ENCODE peak calls at places on chromosomes 1 and 21, in six cellular contexts. One of them, this sample, is unnamed.

GRCh38 chr1:74964508-74964907 is 169.7 kb upstream of the LHX8 start:
- DNase-seq in NCI-H1092: peak; percentile 86
- DNase-seq in fibroblast of pulmonary artery: peak; percentile 2
- DNase-seq in stimulated activated CD8-positive, alpha-beta memory T cell treated with anti-CD3 and anti-CD28 coated beads, Interleukin-7, amount 100 ng/mL, for 1 hour: no peak
- DNase-seq in stimulated activated CD4-positive, alpha-beta T cell treated with anti-CD3 and anti-CD28 coated beads, Interleukin-4, amount 100 ng/mL, for 24 hours: no peak
- DNase-seq in CD4-positive, alpha-beta T cell: no peak
- DNase-seq in this sample: peak; percentile 90

GRCh38 chr1:31170486-31170735 is 69.3 kb downstream of the NKAIN1 start:
- DNase-seq in stimulated activated CD4-positive, alpha-beta T cell treated with anti-CD3 and anti-CD28 coated beads, Interleukin-4, amount 100 ng/mL, for 24 hours: no peak
- DNase-seq in NCI-H1092: no peak
- DNase-seq in stimulated activated CD8-positive, alpha-beta memory T cell treated with anti-CD3 and anti-CD28 coated beads, Interleukin-7, amount 100 ng/mL, for 1 hour: no peak
- DNase-seq in CD4-positive, alpha-beta T cell: no peak
- DNase-seq in fibroblast of pulmonary artery: no peak
- DNase-seq in this sample: no peak

GRCh38 chr21:34554227-34554626 is 42.2 kb upstream of the KCNE1 start:
- DNase-seq in fibroblast of pulmonary artery: no peak
- DNase-seq in NCI-H1092: no peak
- DNase-seq in stimulated activated CD8-positive, alpha-beta memory T cell treated with anti-CD3 and anti-CD28 coated beads, Interleukin-7, amount 100 ng/mL, for 1 hour: no peak
- DNase-seq in CD4-positive, alpha-beta T cell: no peak
- DNase-seq in stimulated activated CD4-positive, alpha-beta T cell treated with anti-CD3 and anti-CD28 coated beads, Interleukin-4, amount 100 ng/mL, for 24 hours: no peak
- DNase-seq in this sample: no peak

GRCh38 chr1:20187103-20187812 is 940 bp upstream of the PLA2G2C start:
- DNase-seq in stimulated activated CD4-positive, alpha-beta T cell treated with anti-CD3 and anti-CD28 coated beads, Interleukin-4, amount 100 ng/mL, for 24 hours: peak; percentile 47
- DNase-seq in stimulated activated CD8-positive, alpha-beta memory T cell treated with anti-CD3 and anti-CD28 coated beads, Interleukin-7, amount 100 ng/mL, for 1 hour: no peak
- DNase-seq in CD4-positive, alpha-beta T cell: peak; percentile 15
- DNase-seq in fibroblast of pulmonary artery: no peak
- DNase-seq in NCI-H1092: no peak
- DNase-seq in this sample: peak; percentile 92

GRCh38 chr1:27436204-27437159 is 44.1 kb downstream of the GPR3 start:
- DNase-seq in stimulated activated CD8-positive, alpha-beta memory T cell treated with anti-CD3 and anti-CD28 coated beads, Interleukin-7, amount 100 ng/mL, for 1 hour: no peak
- DNase-seq in fibroblast of pulmonary artery: peak; percentile 58
- DNase-seq in NCI-H1092: no peak
- DNase-seq in CD4-positive, alpha-beta T cell: no peak
- DNase-seq in stimulated activated CD4-positive, alpha-beta T cell treated with anti-CD3 and anti-CD28 coated beads, Interleukin-4, amount 100 ng/mL, for 24 hours: no peak
- DNase-seq in this sample: no peak

GRCh38 chr21:35565204-35565611 is 495.1 kb downstream of the SETD4 start:
- DNase-seq in fibroblast of pulmonary artery: peak; percentile 87
- DNase-seq in CD4-positive, alpha-beta T cell: no peak
- DNase-seq in stimulated activated CD8-positive, alpha-beta memory T cell treated with anti-CD3 and anti-CD28 coated beads, Interleukin-7, amount 100 ng/mL, for 1 hour: no peak
- DNase-seq in NCI-H1092: no peak
- DNase-seq in stimulated activated CD4-positive, alpha-beta T cell treated with anti-CD3 and anti-CD28 coated beads, Interleukin-4, amount 100 ng/mL, for 24 hours: no peak
- DNase-seq in this sample: no peak

GRCh38 chr1:30710407-30710806 is 13.0 kb downstream of the MATN1 start:
- DNase-seq in CD4-positive, alpha-beta T cell: no peak
- DNase-seq in fibroblast of pulmonary artery: no peak
- DNase-seq in stimulated activated CD8-positive, alpha-beta memory T cell treated with anti-CD3 and anti-CD28 coated beads, Interleukin-7, amount 100 ng/mL, for 1 hour: no peak
- DNase-seq in NCI-H1092: no peak
- DNase-seq in stimulated activated CD4-positive, alpha-beta T cell treated with anti-CD3 and anti-CD28 coated beads, Interleukin-4, amount 100 ng/mL, for 24 hours: no peak
- DNase-seq in this sample: no peak

GRCh38 chr1:208207388-208208131 is 36.6 kb downstream of the PLXNA2 start:
- DNase-seq in fibroblast of pulmonary artery: peak; percentile 99
- DNase-seq in CD4-positive, alpha-beta T cell: no peak
- DNase-seq in stimulated activated CD8-positive, alpha-beta memory T cell treated with anti-CD3 and anti-CD28 coated beads, Interleukin-7, amount 100 ng/mL, for 1 hour: no peak
- DNase-seq in NCI-H1092: no peak
- DNase-seq in stimulated activated CD4-positive, alpha-beta T cell treated with anti-CD3 and anti-CD28 coated beads, Interleukin-4, amount 100 ng/mL, for 24 hours: no peak
- DNase-seq in this sample: peak; percentile 83

GRCh38 chr1:218380125-218380977 is 35.2 kb downstream of the TGFB2 start:
- DNase-seq in CD4-positive, alpha-beta T cell: no peak
- DNase-seq in fibroblast of pulmonary artery: peak; percentile 74
- DNase-seq in stimulated activated CD8-positive, alpha-beta memory T cell treated with anti-CD3 and anti-CD28 coated beads, Interleukin-7, amount 100 ng/mL, for 1 hour: no peak
- DNase-seq in stimulated activated CD4-positive, alpha-beta T cell treated with anti-CD3 and anti-CD28 coated beads, Interleukin-4, amount 100 ng/mL, for 24 hours: no peak
- DNase-seq in NCI-H1092: no peak
- DNase-seq in this sample: peak; percentile 77

GRCh38 chr1:114956570-114956969 is 73.1 kb upstream of the TSHB start:
- DNase-seq in NCI-H1092: no peak
- DNase-seq in CD4-positive, alpha-beta T cell: no peak
- DNase-seq in stimulated activated CD8-positive, alpha-beta memory T cell treated with anti-CD3 and anti-CD28 coated beads, Interleukin-7, amount 100 ng/mL, for 1 hour: no peak
- DNase-seq in stimulated activated CD4-positive, alpha-beta T cell treated with anti-CD3 and anti-CD28 coated beads, Interleukin-4, amount 100 ng/mL, for 24 hours: no peak
- DNase-seq in fibroblast of pulmonary artery: peak; percentile 26
- DNase-seq in this sample: no peak

GRCh38 chr1:79822053-79822452 is 815.5 kb upstream of the ADGRL4 start:
- DNase-seq in NCI-H1092: no peak
- DNase-seq in fibroblast of pulmonary artery: no peak
- DNase-seq in stimulated activated CD8-positive, alpha-beta memory T cell treated with anti-CD3 and anti-CD28 coated beads, Interleukin-7, amount 100 ng/mL, for 1 hour: no peak
- DNase-seq in CD4-positive, alpha-beta T cell: no peak
- DNase-seq in stimulated activated CD4-positive, alpha-beta T cell treated with anti-CD3 and anti-CD28 coated beads, Interleukin-4, amount 100 ng/mL, for 24 hours: no peak
- DNase-seq in this sample: no peak

GRCh38 chr1:92411511-92411910 is 75.2 kb downstream of the GFI1 start:
- DNase-seq in fibroblast of pulmonary artery: peak; percentile 42
- DNase-seq in NCI-H1092: no peak
- DNase-seq in CD4-positive, alpha-beta T cell: no peak
- DNase-seq in stimulated activated CD8-positive, alpha-beta memory T cell treated with anti-CD3 and anti-CD28 coated beads, Interleukin-7, amount 100 ng/mL, for 1 hour: no peak
- DNase-seq in stimulated activated CD4-positive, alpha-beta T cell treated with anti-CD3 and anti-CD28 coated beads, Interleukin-4, amount 100 ng/mL, for 24 hours: peak; percentile 5
- DNase-seq in this sample: no peak

GRCh38 chr1:81158592-81158991 is 642.1 kb upstream of the ADGRL2 start:
- DNase-seq in NCI-H1092: no peak
- DNase-seq in CD4-positive, alpha-beta T cell: no peak
- DNase-seq in stimulated activated CD4-positive, alpha-beta T cell treated with anti-CD3 and anti-CD28 coated beads, Interleukin-4, amount 100 ng/mL, for 24 hours: no peak
- DNase-seq in stimulated activated CD8-positive, alpha-beta memory T cell treated with anti-CD3 and anti-CD28 coated beads, Interleukin-7, amount 100 ng/mL, for 1 hour: no peak
- DNase-seq in fibroblast of pulmonary artery: peak; percentile 72
- DNase-seq in this sample: no peak

GRCh38 chr1:236978740-236979139 is 25.5 kb downstream of the MT1HL1 start:
- DNase-seq in stimulated activated CD8-positive, alpha-beta memory T cell treated with anti-CD3 and anti-CD28 coated beads, Interleukin-7, amount 100 ng/mL, for 1 hour: no peak
- DNase-seq in stimulated activated CD4-positive, alpha-beta T cell treated with anti-CD3 and anti-CD28 coated beads, Interleukin-4, amount 100 ng/mL, for 24 hours: no peak
- DNase-seq in NCI-H1092: no peak
- DNase-seq in CD4-positive, alpha-beta T cell: no peak
- DNase-seq in fibroblast of pulmonary artery: no peak
- DNase-seq in this sample: no peak

GRCh38 chr1:151715726-151716404 is 738 bp downstream of the CELF3 start:
- DNase-seq in fibroblast of pulmonary artery: no peak
- DNase-seq in stimulated activated CD8-positive, alpha-beta memory T cell treated with anti-CD3 and anti-CD28 coated beads, Interleukin-7, amount 100 ng/mL, for 1 hour: no peak
- DNase-seq in NCI-H1092: peak; percentile 74
- DNase-seq in stimulated activated CD4-positive, alpha-beta T cell treated with anti-CD3 and anti-CD28 coated beads, Interleukin-4, amount 100 ng/mL, for 24 hours: no peak
- DNase-seq in CD4-positive, alpha-beta T cell: no peak
- DNase-seq in this sample: no peak

GRCh38 chr1:13816016-13816760 is 116.2 kb downstream of the PRDM2 start:
- DNase-seq in fibroblast of pulmonary artery: no peak
- DNase-seq in stimulated activated CD4-positive, alpha-beta T cell treated with anti-CD3 and anti-CD28 coated beads, Interleukin-4, amount 100 ng/mL, for 24 hours: no peak
- DNase-seq in CD4-positive, alpha-beta T cell: no peak
- DNase-seq in NCI-H1092: no peak
- DNase-seq in stimulated activated CD8-positive, alpha-beta memory T cell treated with anti-CD3 and anti-CD28 coated beads, Interleukin-7, amount 100 ng/mL, for 1 hour: no peak
- DNase-seq in this sample: no peak

GRCh38 chr1:65309317-65310077 is at the start of gene DNAJC6:
- DNase-seq in NCI-H1092: peak; percentile 48
- DNase-seq in stimulated activated CD4-positive, alpha-beta T cell treated with anti-CD3 and anti-CD28 coated beads, Interleukin-4, amount 100 ng/mL, for 24 hours: peak; percentile 38
- DNase-seq in CD4-positive, alpha-beta T cell: peak; percentile 33
- DNase-seq in fibroblast of pulmonary artery: peak; percentile 70
- DNase-seq in stimulated activated CD8-positive, alpha-beta memory T cell treated with anti-CD3 and anti-CD28 coated beads, Interleukin-7, amount 100 ng/mL, for 1 hour: peak; percentile 6
- DNase-seq in this sample: peak; percentile 81

GRCh38 chr1:41517039-41517438 is 32.6 kb upstream of the EDN2 start:
- DNase-seq in stimulated activated CD8-positive, alpha-beta memory T cell treated with anti-CD3 and anti-CD28 coated beads, Interleukin-7, amount 100 ng/mL, for 1 hour: no peak
- DNase-seq in stimulated activated CD4-positive, alpha-beta T cell treated with anti-CD3 and anti-CD28 coated beads, Interleukin-4, amount 100 ng/mL, for 24 hours: no peak
- DNase-seq in CD4-positive, alpha-beta T cell: no peak
- DNase-seq in fibroblast of pulmonary artery: no peak
- DNase-seq in NCI-H1092: no peak
- DNase-seq in this sample: no peak

GRCh38 chr1:20728371-20729154 is 3.9 kb downstream of the SH2D5 start:
- DNase-seq in CD4-positive, alpha-beta T cell: no peak
- DNase-seq in fibroblast of pulmonary artery: no peak
- DNase-seq in stimulated activated CD4-positive, alpha-beta T cell treated with anti-CD3 and anti-CD28 coated beads, Interleukin-4, amount 100 ng/mL, for 24 hours: no peak
- DNase-seq in NCI-H1092: no peak
- DNase-seq in stimulated activated CD8-positive, alpha-beta memory T cell treated with anti-CD3 and anti-CD28 coated beads, Interleukin-7, amount 100 ng/mL, for 1 hour: no peak
- DNase-seq in this sample: no peak

GRCh38 chr1:115814685-115815398 is 26.1 kb downstream of the NHLH2 start:
- DNase-seq in CD4-positive, alpha-beta T cell: no peak
- DNase-seq in stimulated activated CD4-positive, alpha-beta T cell treated with anti-CD3 and anti-CD28 coated beads, Interleukin-4, amount 100 ng/mL, for 24 hours: no peak
- DNase-seq in NCI-H1092: no peak
- DNase-seq in fibroblast of pulmonary artery: no peak
- DNase-seq in stimulated activated CD8-positive, alpha-beta memory T cell treated with anti-CD3 and anti-CD28 coated beads, Interleukin-7, amount 100 ng/mL, for 1 hour: no peak
- DNase-seq in this sample: no peak

GRCh38 chr1:94992161-94992560 is 65.3 kb upstream of the CNN3 start:
- DNase-seq in stimulated activated CD8-positive, alpha-beta memory T cell treated with anti-CD3 and anti-CD28 coated beads, Interleukin-7, amount 100 ng/mL, for 1 hour: no peak
- DNase-seq in stimulated activated CD4-positive, alpha-beta T cell treated with anti-CD3 and anti-CD28 coated beads, Interleukin-4, amount 100 ng/mL, for 24 hours: no peak
- DNase-seq in NCI-H1092: no peak
- DNase-seq in fibroblast of pulmonary artery: no peak
- DNase-seq in CD4-positive, alpha-beta T cell: no peak
- DNase-seq in this sample: no peak

GRCh38 chr21:46084709-46085108 is 13.2 kb upstream of the COL6A2 start:
- DNase-seq in stimulated activated CD8-positive, alpha-beta memory T cell treated with anti-CD3 and anti-CD28 coated beads, Interleukin-7, amount 100 ng/mL, for 1 hour: no peak
- DNase-seq in NCI-H1092: no peak
- DNase-seq in fibroblast of pulmonary artery: no peak
- DNase-seq in stimulated activated CD4-positive, alpha-beta T cell treated with anti-CD3 and anti-CD28 coated beads, Interleukin-4, amount 100 ng/mL, for 24 hours: no peak
- DNase-seq in CD4-positive, alpha-beta T cell: no peak
- DNase-seq in this sample: no peak

GRCh38 chr1:117638759-117639158 is 32.9 kb downstream of the TENT5C start:
- DNase-seq in CD4-positive, alpha-beta T cell: no peak
- DNase-seq in stimulated activated CD8-positive, alpha-beta memory T cell treated with anti-CD3 and anti-CD28 coated beads, Interleukin-7, amount 100 ng/mL, for 1 hour: no peak
- DNase-seq in stimulated activated CD4-positive, alpha-beta T cell treated with anti-CD3 and anti-CD28 coated beads, Interleukin-4, amount 100 ng/mL, for 24 hours: no peak
- DNase-seq in NCI-H1092: no peak
- DNase-seq in fibroblast of pulmonary artery: no peak
- DNase-seq in this sample: peak; percentile 48

GRCh38 chr1:38084700-38085099 is 38.1 kb upstream of the POU3F1 start:
- DNase-seq in stimulated activated CD8-positive, alpha-beta memory T cell treated with anti-CD3 and anti-CD28 coated beads, Interleukin-7, amount 100 ng/mL, for 1 hour: no peak
- DNase-seq in CD4-positive, alpha-beta T cell: no peak
- DNase-seq in fibroblast of pulmonary artery: no peak
- DNase-seq in stimulated activated CD4-positive, alpha-beta T cell treated with anti-CD3 and anti-CD28 coated beads, Interleukin-4, amount 100 ng/mL, for 24 hours: no peak
- DNase-seq in NCI-H1092: no peak
- DNase-seq in this sample: no peak

GRCh38 chr1:66725885-66726665 is 26.2 kb upstream of the DYNLT5 start:
- DNase-seq in fibroblast of pulmonary artery: peak; percentile 87
- DNase-seq in stimulated activated CD8-positive, alpha-beta memory T cell treated with anti-CD3 and anti-CD28 coated beads, Interleukin-7, amount 100 ng/mL, for 1 hour: peak; percentile 12
- DNase-seq in CD4-positive, alpha-beta T cell: peak; percentile 3
- DNase-seq in NCI-H1092: peak; percentile 36
- DNase-seq in stimulated activated CD4-positive, alpha-beta T cell treated with anti-CD3 and anti-CD28 coated beads, Interleukin-4, amount 100 ng/mL, for 24 hours: peak; percentile 61
- DNase-seq in this sample: peak; percentile 51

GRCh38 chr1:180071760-180072159 is 82.9 kb upstream of the QSOX1 start:
- DNase-seq in stimulated activated CD8-positive, alpha-beta memory T cell treated with anti-CD3 and anti-CD28 coated beads, Interleukin-7, amount 100 ng/mL, for 1 hour: no peak
- DNase-seq in stimulated activated CD4-positive, alpha-beta T cell treated with anti-CD3 and anti-CD28 coated beads, Interleukin-4, amount 100 ng/mL, for 24 hours: no peak
- DNase-seq in NCI-H1092: no peak
- DNase-seq in CD4-positive, alpha-beta T cell: no peak
- DNase-seq in fibroblast of pulmonary artery: no peak
- DNase-seq in this sample: no peak